ENCODE peak calls at places on chromosome 1, in six cellular contexts. M is GM23248; N is mammary epithelial cell; V is NCI-H1930; O is activated naive CD4-positive, alpha-beta T cell treated with anti-CD3 and anti-CD28 coated beads, Interleukin-2, amount 50 U/mL, for 16 hours; C is GM12864. Y is an unnamed sample.
A peak's percentile ranks its signal among the peaks of the same experiment; 100 is the strongest.

GRCh38 chr1:243471026-243471685 is 215.3 kb downstream of the SDCCAG8 start:
- DNase-seq in N (no peak), V (no peak), M (no peak), O (no peak), C (no peak), Y (no peak)

GRCh38 chr1:237154173-237154572 is 112.2 kb downstream of the RYR2 start:
- DNase-seq in M (peak; percentile 9), O (no peak), C (no peak), N (peak; percentile 56), V (peak; percentile 11), Y (no peak)

GRCh38 chr1:165699577-165699976 is 1.2 kb upstream of the ALDH9A1 start:
- DNase-seq in M (no peak), O (no peak), N (no peak), C (no peak), V (no peak), Y (no peak)

GRCh38 chr1:163315773-163316374 is 5.9 kb upstream of the NUF2 start:
- DNase-seq in C (no peak), O (peak; percentile 39), N (peak; percentile 10), M (peak; percentile 75), V (peak; percentile 6), Y (peak; percentile 77)

GRCh38 chr1:33610391-33610790 is 137.9 kb downstream of the ZSCAN20 start:
- DNase-seq in N (no peak), C (no peak), V (no peak), O (no peak), M (no peak), Y (no peak)

GRCh38 chr1:115949156-115949555 is 27.2 kb upstream of the SLC22A15 start:
- DNase-seq in O (no peak), M (peak; percentile 41), V (no peak), N (peak; percentile 28), C (no peak), Y (no peak)

GRCh38 chr1:175178056-175178455 is 14.5 kb downstream of the KIAA0040 start:
- DNase-seq in O (no peak), N (no peak), V (no peak), M (no peak), C (no peak), Y (peak; percentile 16)

GRCh38 chr1:214264196-214264595 is 16.8 kb upstream of the SMYD2 start:
- DNase-seq in O (no peak), M (no peak), N (no peak), C (no peak), V (no peak), Y (no peak)

GRCh38 chr1:35120458-35121133 is 41.4 kb downstream of the ZMYM1 start:
- DNase-seq in O (no peak), N (no peak), C (no peak), V (no peak), M (peak; percentile 61), Y (no peak)

GRCh38 chr1:25733271-25733670 is 66.7 kb upstream of the SELENON start:
- DNase-seq in M (no peak), V (no peak), O (no peak), N (no peak), C (no peak), Y (no peak)

GRCh38 chr1:194755241-194755953 is 1569.0 kb upstream of the B3GALT2 start:
- DNase-seq in O (no peak), M (no peak), V (no peak), C (no peak), N (no peak), Y (no peak)

GRCh38 chr1:149927056-149927534 is 508 bp downstream of the SF3B4 start:
- DNase-seq in O (no peak), V (no peak), M (peak; percentile 43), C (no peak), N (peak; percentile 11), Y (no peak)

GRCh38 chr1:23436520-23437354 is 12.2 kb upstream of the TCEA3 start:
- DNase-seq in M (no peak), V (no peak), O (peak; percentile 27), N (no peak), C (no peak), Y (no peak)

GRCh38 chr1:176847052-176847451 is 317.5 kb downstream of the ASTN1 start:
- DNase-seq in O (no peak), M (no peak), N (no peak), C (no peak), V (no peak), Y (no peak)

GRCh38 chr1:94825936-94826335 is 5.8 kb downstream of the SLC44A3 start:
- DNase-seq in O (no peak), M (no peak), C (no peak), V (no peak), N (no peak), Y (no peak)

GRCh38 chr1:65190229-65190628 is 42.2 kb downstream of the AK4 start:
- DNase-seq in M (no peak), V (no peak), C (no peak), O (no peak), N (no peak), Y (no peak)

GRCh38 chr1:38559180-38559874 is 300.2 kb downstream of the RRAGC start:
- DNase-seq in C (peak; percentile 74), M (peak; percentile 10), O (peak; percentile 71), V (no peak), N (no peak), Y (no peak)

Y was measured in erythroblast.